ENCODE peak calls at places on chromosome 20, in ten cellular contexts. One of them, this sample, is unnamed.

GRCh38 chr20:51687071-51687470 is 81.1 kb downstream of the ATP9A start:
- DNase-seq in RWPE1: peak; percentile 96
- DNase-seq in endothelial cell: no peak
- DNase-seq in fibroblast of mammary gland: peak; percentile 42
- DNase-seq in stomach: no peak
- DNase-seq in mucosa of descending colon: no peak
- DNase-seq in lung: no peak
- DNase-seq in ovary: no peak
- DNase-seq in fibroblast of the aortic adventitia: peak; percentile 29
- DNase-seq in neural progenitor cell: no peak
- DNase-seq in this sample: peak; percentile 30

GRCh38 chr20:33474097-33474846 is 15.6 kb upstream of the CBFA2T2 start:
- DNase-seq in RWPE1: no peak
- DNase-seq in endothelial cell: no peak
- DNase-seq in fibroblast of mammary gland: no peak
- DNase-seq in stomach: no peak
- DNase-seq in mucosa of descending colon: no peak
- DNase-seq in lung: no peak
- DNase-seq in ovary: no peak
- DNase-seq in fibroblast of the aortic adventitia: no peak
- DNase-seq in neural progenitor cell: no peak
- DNase-seq in this sample: no peak

GRCh38 chr20:33119725-33120720 is 40.6 kb downstream of the BPIFB4 start:
- DNase-seq in RWPE1: peak; percentile 76
- DNase-seq in endothelial cell: no peak
- DNase-seq in fibroblast of mammary gland: no peak
- DNase-seq in stomach: no peak
- DNase-seq in mucosa of descending colon: no peak
- DNase-seq in lung: no peak
- DNase-seq in ovary: no peak
- DNase-seq in fibroblast of the aortic adventitia: no peak
- DNase-seq in neural progenitor cell: no peak
- DNase-seq in this sample: no peak

GRCh38 chr20:31707994-31708744 is 14.5 kb downstream of the BCL2L1 start:
- DNase-seq in RWPE1: no peak
- DNase-seq in endothelial cell: no peak
- DNase-seq in fibroblast of mammary gland: no peak
- DNase-seq in stomach: peak; percentile 80
- DNase-seq in mucosa of descending colon: peak; percentile 80
- DNase-seq in lung: no peak
- DNase-seq in ovary: no peak
- DNase-seq in fibroblast of the aortic adventitia: no peak
- DNase-seq in neural progenitor cell: no peak
- DNase-seq in this sample: no peak

GRCh38 chr20:17460119-17460518 is 71.1 kb downstream of the BFSP1 start:
- DNase-seq in RWPE1: no peak
- DNase-seq in endothelial cell: no peak
- DNase-seq in fibroblast of mammary gland: no peak
- DNase-seq in stomach: no peak
- DNase-seq in mucosa of descending colon: no peak
- DNase-seq in lung: no peak
- DNase-seq in ovary: no peak
- DNase-seq in fibroblast of the aortic adventitia: peak; percentile 1
- DNase-seq in neural progenitor cell: no peak
- DNase-seq in this sample: no peak

GRCh38 chr20:59441306-59441705 is 140.9 kb downstream of the EDN3 start:
- DNase-seq in RWPE1: no peak
- DNase-seq in endothelial cell: no peak
- DNase-seq in fibroblast of mammary gland: no peak
- DNase-seq in stomach: no peak
- DNase-seq in mucosa of descending colon: no peak
- DNase-seq in lung: no peak
- DNase-seq in ovary: no peak
- DNase-seq in fibroblast of the aortic adventitia: no peak
- DNase-seq in neural progenitor cell: no peak
- DNase-seq in this sample: no peak

GRCh38 chr20:32753731-32754130 is 8.5 kb upstream of the DNMT3B start:
- DNase-seq in RWPE1: no peak
- DNase-seq in endothelial cell: no peak
- DNase-seq in fibroblast of mammary gland: peak; percentile 53
- DNase-seq in stomach: no peak
- DNase-seq in mucosa of descending colon: no peak
- DNase-seq in lung: no peak
- DNase-seq in ovary: no peak
- DNase-seq in fibroblast of the aortic adventitia: no peak
- DNase-seq in neural progenitor cell: no peak
- DNase-seq in this sample: no peak

GRCh38 chr20:37226889-37227288 is 34.7 kb downstream of the GHRH start:
- DNase-seq in RWPE1: no peak
- DNase-seq in endothelial cell: no peak
- DNase-seq in fibroblast of mammary gland: peak; percentile 51
- DNase-seq in stomach: peak; percentile 30
- DNase-seq in mucosa of descending colon: peak; percentile 37
- DNase-seq in lung: peak; percentile 38
- DNase-seq in ovary: peak; percentile 84
- DNase-seq in fibroblast of the aortic adventitia: peak; percentile 60
- DNase-seq in neural progenitor cell: no peak
- DNase-seq in this sample: peak; percentile 82

GRCh38 chr20:15654208-15654649 is 919.0 kb downstream of the KIF16B start:
- DNase-seq in RWPE1: peak; percentile 60
- DNase-seq in endothelial cell: peak; percentile 53
- DNase-seq in fibroblast of mammary gland: peak; percentile 52
- DNase-seq in stomach: peak; percentile 45
- DNase-seq in mucosa of descending colon: no peak
- DNase-seq in lung: peak; percentile 30
- DNase-seq in ovary: no peak
- DNase-seq in fibroblast of the aortic adventitia: peak; percentile 20
- DNase-seq in neural progenitor cell: peak; percentile 74
- DNase-seq in this sample: peak; percentile 49

GRCh38 chr20:18266282-18266681 is 22.0 kb upstream of the ZNF133 start:
- DNase-seq in RWPE1: no peak
- DNase-seq in endothelial cell: no peak
- DNase-seq in fibroblast of mammary gland: no peak
- DNase-seq in stomach: no peak
- DNase-seq in mucosa of descending colon: no peak
- DNase-seq in lung: no peak
- DNase-seq in ovary: no peak
- DNase-seq in fibroblast of the aortic adventitia: no peak
- DNase-seq in neural progenitor cell: no peak
- DNase-seq in this sample: no peak

GRCh38 chr20:19603390-19603753 is 154.7 kb upstream of the RIN2 start:
- DNase-seq in RWPE1: no peak
- DNase-seq in endothelial cell: no peak
- DNase-seq in fibroblast of mammary gland: no peak
- DNase-seq in stomach: no peak
- DNase-seq in mucosa of descending colon: no peak
- DNase-seq in lung: no peak
- DNase-seq in ovary: no peak
- DNase-seq in fibroblast of the aortic adventitia: no peak
- DNase-seq in neural progenitor cell: no peak
- DNase-seq in this sample: no peak

GRCh38 chr20:22248052-22248667 is 336.2 kb downstream of the FOXA2 start:
- DNase-seq in RWPE1: peak; percentile 33
- DNase-seq in endothelial cell: peak; percentile 57
- DNase-seq in fibroblast of mammary gland: peak; percentile 16
- DNase-seq in stomach: no peak
- DNase-seq in mucosa of descending colon: no peak
- DNase-seq in lung: no peak
- DNase-seq in ovary: no peak
- DNase-seq in fibroblast of the aortic adventitia: peak; percentile 27
- DNase-seq in neural progenitor cell: peak; percentile 65
- DNase-seq in this sample: no peak

DNA sequence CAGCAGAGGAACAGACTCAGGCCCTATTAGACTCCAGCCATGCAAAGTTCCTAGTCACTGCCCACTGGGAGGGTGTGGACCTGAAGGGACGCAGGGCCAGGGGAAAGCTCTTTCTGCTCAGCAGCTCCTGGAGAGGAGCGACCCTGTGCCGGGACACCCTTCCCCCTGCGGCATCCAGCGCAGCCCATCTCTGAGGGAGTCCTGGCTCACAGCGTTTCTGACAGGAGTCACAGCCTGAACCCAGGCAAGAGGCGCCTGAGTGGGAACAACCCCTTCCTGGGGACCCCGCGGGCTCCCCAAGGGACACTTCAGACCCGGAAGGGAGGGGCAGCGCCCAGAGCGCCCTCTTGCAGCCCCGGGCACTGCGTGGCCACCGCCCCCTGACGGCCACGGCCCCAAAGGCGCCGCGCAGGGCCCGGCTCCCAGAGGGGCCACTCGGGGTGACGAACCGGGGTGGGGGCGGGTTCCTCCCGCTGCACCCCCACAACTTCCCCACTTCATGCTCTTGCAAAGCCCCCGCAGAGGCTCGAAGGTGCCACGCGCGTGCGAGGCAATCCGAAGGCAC is 853 bp downstream of the UCKL1 start:
- DNase-seq in RWPE1: no peak
- DNase-seq in endothelial cell: no peak
- DNase-seq in fibroblast of mammary gland: no peak
- DNase-seq in stomach: no peak
- DNase-seq in mucosa of descending colon: no peak
- DNase-seq in lung: no peak
- DNase-seq in ovary: no peak
- DNase-seq in fibroblast of the aortic adventitia: peak; percentile 36
- DNase-seq in neural progenitor cell: peak; percentile 70
- DNase-seq in this sample: peak; percentile 31
- TF ChIP-seq CTCF in RWPE1: peak; percentile 81
- TF ChIP-seq CTCF in endothelial cell: no peak
- TF ChIP-seq CTCF in fibroblast of mammary gland: no peak
- TF ChIP-seq CTCF in stomach: no peak
- TF ChIP-seq CTCF in mucosa of descending colon: peak; percentile 16
- TF ChIP-seq CTCF in lung: peak; percentile 11
- TF ChIP-seq CTCF in ovary: no peak
- TF ChIP-seq CTCF in fibroblast of the aortic adventitia: no peak
- TF ChIP-seq CTCF in neural progenitor cell: peak; percentile 54
- TF ChIP-seq CTCF in this sample: peak; percentile 22

GRCh38 chr20:57528148-57528547 is 3.2 kb upstream of the CTCFL start:
- DNase-seq in RWPE1: no peak
- DNase-seq in endothelial cell: no peak
- DNase-seq in fibroblast of mammary gland: no peak
- DNase-seq in stomach: no peak
- DNase-seq in mucosa of descending colon: no peak
- DNase-seq in lung: no peak
- DNase-seq in ovary: no peak
- DNase-seq in fibroblast of the aortic adventitia: no peak
- DNase-seq in neural progenitor cell: no peak
- DNase-seq in this sample: no peak

GRCh38 chr20:57526885-57527566 is 2.1 kb upstream of the CTCFL start:
- DNase-seq in RWPE1: no peak
- DNase-seq in endothelial cell: no peak
- DNase-seq in fibroblast of mammary gland: no peak
- DNase-seq in stomach: no peak
- DNase-seq in mucosa of descending colon: no peak
- DNase-seq in lung: no peak
- DNase-seq in ovary: no peak
- DNase-seq in fibroblast of the aortic adventitia: no peak
- DNase-seq in neural progenitor cell: no peak
- DNase-seq in this sample: no peak

GRCh38 chr20:57529160-57529585 is 4.2 kb upstream of the CTCFL start:
- DNase-seq in RWPE1: no peak
- DNase-seq in endothelial cell: no peak
- DNase-seq in fibroblast of mammary gland: no peak
- DNase-seq in stomach: no peak
- DNase-seq in mucosa of descending colon: no peak
- DNase-seq in lung: no peak
- DNase-seq in ovary: no peak
- DNase-seq in fibroblast of the aortic adventitia: no peak
- DNase-seq in neural progenitor cell: no peak
- DNase-seq in this sample: no peak

GRCh38 chr20:57526067-57526884 is 1.3 kb upstream of the CTCFL start:
- DNase-seq in RWPE1: no peak
- DNase-seq in endothelial cell: peak; percentile 32
- DNase-seq in fibroblast of mammary gland: no peak
- DNase-seq in stomach: no peak
- DNase-seq in mucosa of descending colon: peak; percentile 58
- DNase-seq in lung: no peak
- DNase-seq in ovary: no peak
- DNase-seq in fibroblast of the aortic adventitia: no peak
- DNase-seq in neural progenitor cell: peak; percentile 28
- DNase-seq in this sample: no peak

GRCh38 chr20:57527728-57528127 is 2.8 kb upstream of the CTCFL start:
- DNase-seq in RWPE1: no peak
- DNase-seq in endothelial cell: no peak
- DNase-seq in fibroblast of mammary gland: no peak
- DNase-seq in stomach: no peak
- DNase-seq in mucosa of descending colon: no peak
- DNase-seq in lung: no peak
- DNase-seq in ovary: no peak
- DNase-seq in fibroblast of the aortic adventitia: no peak
- DNase-seq in neural progenitor cell: no peak
- DNase-seq in this sample: no peak
- TF ChIP-seq CTCF in RWPE1: no peak
- TF ChIP-seq CTCF in endothelial cell: no peak
- TF ChIP-seq CTCF in fibroblast of mammary gland: no peak
- TF ChIP-seq CTCF in stomach: no peak
- TF ChIP-seq CTCF in mucosa of descending colon: no peak
- TF ChIP-seq CTCF in lung: no peak
- TF ChIP-seq CTCF in ovary: no peak
- TF ChIP-seq CTCF in fibroblast of the aortic adventitia: no peak
- TF ChIP-seq CTCF in neural progenitor cell: no peak
- TF ChIP-seq CTCF in this sample: no peak

GRCh38 chr20:46573234-46573633 is 22.8 kb upstream of the OCSTAMP start:
- DNase-seq in RWPE1: no peak
- DNase-seq in endothelial cell: no peak
- DNase-seq in fibroblast of mammary gland: no peak
- DNase-seq in stomach: no peak
- DNase-seq in mucosa of descending colon: no peak
- DNase-seq in lung: no peak
- DNase-seq in ovary: no peak
- DNase-seq in fibroblast of the aortic adventitia: no peak
- DNase-seq in neural progenitor cell: no peak
- DNase-seq in this sample: no peak
- TF ChIP-seq CTCF in RWPE1: no peak
- TF ChIP-seq CTCF in endothelial cell: no peak
- TF ChIP-seq CTCF in fibroblast of mammary gland: no peak
- TF ChIP-seq CTCF in stomach: no peak
- TF ChIP-seq CTCF in mucosa of descending colon: no peak
- TF ChIP-seq CTCF in lung: no peak
- TF ChIP-seq CTCF in ovary: no peak
- TF ChIP-seq CTCF in fibroblast of the aortic adventitia: no peak
- TF ChIP-seq CTCF in neural progenitor cell: no peak
- TF ChIP-seq CTCF in this sample: no peak

DNA sequence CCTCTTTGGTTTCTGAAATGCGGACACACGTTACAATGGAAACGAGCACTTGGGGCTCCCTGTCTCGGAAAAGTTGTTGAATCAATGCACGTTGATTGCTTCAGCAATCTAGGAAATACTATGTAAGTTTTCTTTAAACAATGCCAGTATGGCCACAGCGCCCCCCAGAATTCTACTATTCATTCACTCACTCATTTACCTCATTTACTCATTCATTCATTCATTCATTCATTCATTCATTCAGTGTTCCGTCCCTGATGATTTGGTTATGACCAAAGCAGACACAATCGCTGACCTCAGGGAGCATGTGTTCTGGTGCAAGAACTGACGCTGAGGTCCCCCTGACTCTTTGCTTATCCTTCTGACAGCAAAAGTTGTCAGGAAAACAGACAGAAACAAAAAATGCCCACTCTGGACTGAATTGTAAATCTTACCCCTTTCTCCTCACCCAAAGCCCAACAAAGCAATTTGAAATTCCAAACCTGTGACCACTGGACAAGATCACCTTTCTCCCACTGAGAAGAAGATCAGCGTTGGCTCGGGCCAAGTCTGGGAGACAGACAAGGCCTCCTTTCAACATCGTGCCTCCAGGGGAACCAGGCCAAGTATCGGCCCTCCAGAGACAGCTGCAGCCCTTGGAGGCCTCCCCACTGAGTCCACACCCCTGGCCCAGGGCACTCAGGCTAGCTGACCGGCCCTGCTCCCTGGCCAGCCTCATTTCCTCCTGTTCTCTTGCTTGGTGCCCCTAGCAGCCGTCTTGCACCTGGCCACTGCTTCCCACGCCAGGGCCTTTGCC is 15.0 kb upstream of the PMEPA1 start:
- DNase-seq in RWPE1: no peak
- DNase-seq in endothelial cell: no peak
- DNase-seq in fibroblast of mammary gland: no peak
- DNase-seq in stomach: no peak
- DNase-seq in mucosa of descending colon: no peak
- DNase-seq in lung: no peak
- DNase-seq in ovary: no peak
- DNase-seq in fibroblast of the aortic adventitia: no peak
- DNase-seq in neural progenitor cell: no peak
- DNase-seq in this sample: no peak
- TF ChIP-seq CTCF in RWPE1: no peak
- TF ChIP-seq CTCF in endothelial cell: no peak
- TF ChIP-seq CTCF in fibroblast of mammary gland: no peak
- TF ChIP-seq CTCF in stomach: no peak
- TF ChIP-seq CTCF in mucosa of descending colon: no peak
- TF ChIP-seq CTCF in lung: no peak
- TF ChIP-seq CTCF in ovary: no peak
- TF ChIP-seq CTCF in fibroblast of the aortic adventitia: no peak
- TF ChIP-seq CTCF in neural progenitor cell: no peak
- TF ChIP-seq CTCF in this sample: no peak

This sample was measured in AG10803.